ENCODE peak calls at places on chromosome 9, in four cellular contexts. One of them, this sample, is unnamed. For H3K4me1, the result is how much of the 10 kb centered on the place peaks cover.

GRCh38 chr9:119114681-119115080 is 254.6 kb downstream of the BRINP1 start:
- DNase-seq in fibroblast of lung: no peak
- DNase-seq in suprapubic skin: no peak
- DNase-seq in pancreas: no peak
- DNase-seq in this sample: no peak

GRCh38 chr9:98607787-98608186 is 100.9 kb downstream of the GABBR2 start:
- DNase-seq in fibroblast of lung: peak
- DNase-seq in suprapubic skin: no peak
- DNase-seq in pancreas: no peak
- DNase-seq in this sample: no peak

GRCh38 chr9:108951578-108951977 is 17.4 kb downstream of the ABITRAM start:
- DNase-seq in fibroblast of lung: no peak
- DNase-seq in suprapubic skin: no peak
- DNase-seq in pancreas: no peak
- DNase-seq in this sample: no peak

GRCh38 chr9:100567856-100568255 is 10.0 kb upstream of the CAVIN4 start:
- DNase-seq in fibroblast of lung: no peak
- DNase-seq in suprapubic skin: no peak
- DNase-seq in pancreas: no peak
- DNase-seq in this sample: no peak

GRCh38 chr9:1939926-1940368 is 75.2 kb upstream of the SMARCA2 start:
- DNase-seq in fibroblast of lung: no peak
- DNase-seq in suprapubic skin: no peak
- DNase-seq in pancreas: peak
- DNase-seq in this sample: no peak

GRCh38 chr9:105264380-105264779 is 19.9 kb downstream of the SLC44A1 start:
- DNase-seq in fibroblast of lung: peak
- DNase-seq in suprapubic skin: no peak
- DNase-seq in pancreas: no peak
- DNase-seq in this sample: no peak

GRCh38 chr9:130857864-130858730 is 23.0 kb downstream of the ABL1 start:
- DNase-seq in fibroblast of lung: peak
- DNase-seq in suprapubic skin: peak
- DNase-seq in pancreas: no peak
- DNase-seq in this sample: no peak

GRCh38 chr9:21559402-21560280 is 77.5 kb upstream of the IFNE start:
- DNase-seq in fibroblast of lung: peak
- DNase-seq in suprapubic skin: peak
- DNase-seq in pancreas: peak
- DNase-seq in this sample: no peak

GRCh38 chr9:113219972-113220371 is 1.1 kb downstream of the FKBP15 start:
- DNase-seq in fibroblast of lung: peak
- DNase-seq in suprapubic skin: no peak
- DNase-seq in pancreas: no peak
- DNase-seq in this sample: no peak

GRCh38 chr9:108953983-108954574 is 19.9 kb downstream of the ABITRAM start:
- DNase-seq in fibroblast of lung: peak
- DNase-seq in suprapubic skin: no peak
- DNase-seq in pancreas: no peak
- DNase-seq in this sample: no peak

GRCh38 chr9:102514541-102514940 is 480.6 kb upstream of the CYLC2 start:
- DNase-seq in fibroblast of lung: no peak
- DNase-seq in suprapubic skin: no peak
- DNase-seq in pancreas: no peak
- DNase-seq in this sample: no peak

GRCh38 chr9:86445636-86446035 is 91.4 kb upstream of the TUT7 start:
- DNase-seq in fibroblast of lung: peak
- DNase-seq in suprapubic skin: no peak
- DNase-seq in pancreas: no peak
- DNase-seq in this sample: no peak

GRCh38 chr9:87602933-87603643 is 105.4 kb downstream of the DAPK1 start:
- DNase-seq in fibroblast of lung: no peak
- DNase-seq in suprapubic skin: no peak
- DNase-seq in pancreas: no peak
- DNase-seq in this sample: no peak
- H3K4me1 ChIP-seq in fibroblast of lung: under half
- H3K4me1 ChIP-seq in suprapubic skin: under half
- H3K4me1 ChIP-seq in pancreas: under half
- H3K4me1 ChIP-seq in this sample: under half

GRCh38 chr9:135075234-135076142 is 12.0 kb upstream of the OLFM1 start:
- DNase-seq in fibroblast of lung: peak
- DNase-seq in suprapubic skin: no peak
- DNase-seq in pancreas: peak
- DNase-seq in this sample: no peak
- H3K4me3 ChIP-seq in fibroblast of lung: no peak
- H3K4me3 ChIP-seq in suprapubic skin: peak
- H3K4me3 ChIP-seq in pancreas: peak
- H3K4me3 ChIP-seq in this sample: peak

GRCh38 chr9:137674307-137675305 is 55.8 kb downstream of the EHMT1 start:
- DNase-seq in fibroblast of lung: no peak
- DNase-seq in suprapubic skin: no peak
- DNase-seq in pancreas: no peak
- DNase-seq in this sample: no peak
- H3K4me1 ChIP-seq in fibroblast of lung: under half
- H3K4me1 ChIP-seq in suprapubic skin: under half
- H3K4me1 ChIP-seq in pancreas: under half
- H3K4me1 ChIP-seq in this sample: under half

GRCh38 chr9:83698976-83699585 is 8.7 kb downstream of the UBQLN1 start:
- DNase-seq in fibroblast of lung: no peak
- DNase-seq in suprapubic skin: no peak
- DNase-seq in pancreas: no peak
- DNase-seq in this sample: no peak

GRCh38 chr9:83699615-83700014 is 8.1 kb downstream of the UBQLN1 start:
- DNase-seq in fibroblast of lung: no peak
- DNase-seq in suprapubic skin: no peak
- DNase-seq in pancreas: no peak
- DNase-seq in this sample: no peak

GRCh38 chr9:83701769-83702168 is 6.0 kb downstream of the UBQLN1 start:
- DNase-seq in fibroblast of lung: peak
- DNase-seq in suprapubic skin: no peak
- DNase-seq in pancreas: no peak
- DNase-seq in this sample: no peak

GRCh38 chr9:83706703-83707517 is 848 bp downstream of the UBQLN1 start:
- DNase-seq in fibroblast of lung: peak
- DNase-seq in suprapubic skin: peak
- DNase-seq in pancreas: peak
- DNase-seq in this sample: no peak

GRCh38 chr9:83701286-83701685 is 6.5 kb downstream of the UBQLN1 start:
- DNase-seq in fibroblast of lung: no peak
- DNase-seq in suprapubic skin: no peak
- DNase-seq in pancreas: no peak
- DNase-seq in this sample: no peak
- H3K4me3 ChIP-seq in fibroblast of lung: no peak
- H3K4me3 ChIP-seq in suprapubic skin: no peak
- H3K4me3 ChIP-seq in pancreas: no peak
- H3K4me3 ChIP-seq in this sample: no peak

DNA sequence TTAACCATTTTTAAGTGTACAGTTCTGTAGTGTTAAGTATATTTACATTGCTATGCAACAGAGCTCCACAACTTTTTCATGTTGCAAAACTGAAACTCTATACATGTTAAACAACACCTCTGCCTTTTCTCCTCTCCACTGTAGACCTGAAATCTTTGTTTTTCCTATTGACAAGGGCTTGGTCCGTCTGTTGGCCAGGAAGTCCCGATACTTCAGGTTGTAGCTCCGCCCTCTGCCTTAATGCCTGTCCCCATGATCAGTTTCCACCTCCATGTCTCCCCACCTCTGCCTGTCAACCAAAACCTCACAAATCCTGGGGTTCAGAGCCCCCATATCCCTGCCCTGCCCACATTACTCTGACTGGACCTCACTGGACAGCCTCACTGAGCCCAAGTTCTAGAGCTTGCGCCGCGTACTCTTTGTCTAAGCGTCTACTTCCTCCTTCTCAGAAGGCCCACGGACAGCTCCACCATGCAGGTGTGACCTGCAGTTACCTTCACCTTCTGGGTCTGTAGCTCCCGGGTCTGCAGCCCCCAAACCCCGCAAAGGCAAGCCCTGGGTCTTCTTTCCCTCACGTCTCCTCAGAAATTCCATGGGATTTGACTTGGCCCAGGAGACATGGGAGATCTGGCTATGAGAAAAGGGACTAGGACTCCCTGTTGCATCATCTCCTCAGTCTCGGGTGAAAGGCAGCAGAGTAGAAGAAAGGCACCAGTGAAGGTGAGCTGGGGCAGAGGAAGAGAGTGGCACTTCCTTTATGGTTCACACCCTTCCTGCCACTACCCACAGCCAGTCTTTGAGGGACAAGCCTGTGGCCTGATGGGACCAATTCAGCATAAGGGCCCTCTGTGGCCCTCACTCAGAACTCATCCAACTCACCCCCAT is 8.0 kb downstream of the GLIPR2 start:
- DNase-seq in fibroblast of lung: no peak
- DNase-seq in suprapubic skin: no peak
- DNase-seq in pancreas: no peak
- DNase-seq in this sample: no peak
- H3K4me1 ChIP-seq in fibroblast of lung: under half
- H3K4me1 ChIP-seq in suprapubic skin: half or more
- H3K4me1 ChIP-seq in pancreas: under half
- H3K4me1 ChIP-seq in this sample: half or more

DNA sequence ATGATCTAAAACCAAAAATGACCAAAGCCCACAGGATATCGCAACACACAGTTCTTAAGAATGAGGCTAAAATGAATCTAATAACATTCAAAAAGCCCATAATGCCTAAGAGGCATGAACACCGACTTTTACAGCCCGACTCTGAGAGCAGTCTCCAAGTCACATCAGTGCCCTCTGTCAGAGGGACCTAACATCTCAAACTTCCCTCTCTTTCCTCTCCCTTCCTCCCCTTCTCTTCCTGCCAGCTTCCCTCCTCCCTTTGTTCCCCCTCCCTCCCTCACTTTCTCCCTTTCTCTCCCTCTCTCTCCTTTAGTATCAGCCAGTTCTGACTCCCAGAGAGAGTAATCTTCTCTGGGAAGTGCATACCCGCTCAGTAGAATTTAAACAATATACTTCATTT is 154.4 kb downstream of the GLIS3 start:
- DNase-seq in fibroblast of lung: no peak
- DNase-seq in suprapubic skin: no peak
- DNase-seq in pancreas: no peak
- DNase-seq in this sample: peak
- H3K4me3 ChIP-seq in fibroblast of lung: no peak
- H3K4me3 ChIP-seq in suprapubic skin: no peak
- H3K4me3 ChIP-seq in pancreas: no peak
- H3K4me3 ChIP-seq in this sample: no peak

DNA sequence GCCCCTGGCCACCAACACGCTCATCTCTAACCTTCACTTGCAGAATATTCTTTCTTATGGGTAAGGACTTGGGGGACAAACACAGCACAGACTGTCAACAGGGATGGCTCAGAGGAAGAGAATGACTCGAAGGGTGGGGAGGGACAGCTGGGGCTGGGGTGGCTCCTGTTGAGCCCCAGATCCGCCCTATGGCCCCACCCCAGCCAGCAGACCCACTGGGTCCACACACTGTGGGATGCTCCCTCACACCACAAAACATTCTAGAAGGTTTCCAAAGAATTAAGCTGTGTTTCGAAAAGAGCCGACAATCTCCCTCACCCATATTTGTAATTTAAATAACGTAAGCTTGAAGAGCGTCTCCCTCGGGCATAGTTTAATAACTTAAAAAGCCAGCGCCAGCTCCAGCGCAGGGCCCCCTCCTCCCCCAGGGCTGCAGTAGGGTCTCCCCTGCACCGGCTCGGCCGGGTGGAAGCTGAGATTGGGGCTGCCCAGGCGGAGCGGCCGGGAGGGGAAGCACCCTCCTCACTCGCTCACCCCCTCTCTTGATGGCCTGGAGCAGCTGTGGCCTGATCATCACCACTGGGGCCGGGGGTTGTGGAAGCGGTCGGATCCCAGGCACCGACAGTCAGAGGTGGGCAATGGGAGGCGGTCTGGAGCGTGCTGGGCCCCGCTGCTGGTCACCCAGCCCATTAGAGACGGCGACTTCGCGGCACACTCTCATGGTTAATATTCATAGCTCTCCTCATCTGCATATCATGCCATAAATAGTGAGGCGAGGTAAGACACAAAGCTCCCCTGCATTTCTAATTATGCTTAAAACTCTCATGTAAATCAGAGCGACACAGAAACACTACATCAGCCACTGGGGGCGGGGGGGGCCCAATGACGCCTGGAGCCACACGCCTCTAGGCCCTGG is 37.6 kb downstream of the NACC2 start:
- DNase-seq in fibroblast of lung: no peak
- DNase-seq in suprapubic skin: no peak
- DNase-seq in pancreas: no peak
- DNase-seq in this sample: peak
- H3K4me1 ChIP-seq in fibroblast of lung: under half
- H3K4me1 ChIP-seq in suprapubic skin: under half
- H3K4me1 ChIP-seq in pancreas: under half
- H3K4me1 ChIP-seq in this sample: half or more

DNA sequence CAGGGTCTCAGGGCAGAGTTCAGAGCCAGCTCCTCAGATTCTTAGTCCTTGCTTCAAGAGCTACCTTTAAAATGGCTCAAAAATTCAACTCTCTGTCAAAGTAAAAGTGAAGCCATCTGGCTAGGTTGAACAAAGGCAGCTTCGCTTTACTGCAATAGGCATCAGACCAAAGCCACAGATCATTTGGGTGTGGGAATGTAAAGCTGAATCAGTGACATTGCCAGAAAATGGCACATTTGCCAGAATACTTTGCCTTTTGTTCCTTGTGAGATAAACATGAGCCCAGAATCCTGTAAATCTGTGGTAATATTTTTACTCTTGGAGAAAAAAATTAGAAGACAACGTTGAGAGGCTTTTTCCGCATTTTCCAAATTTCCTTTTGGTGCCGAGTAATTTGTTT is 210.5 kb downstream of the PALM2AKAP2 start:
- DNase-seq in fibroblast of lung: peak
- DNase-seq in suprapubic skin: no peak
- DNase-seq in pancreas: no peak
- DNase-seq in this sample: no peak
- H3K4me3 ChIP-seq in fibroblast of lung: no peak
- H3K4me3 ChIP-seq in suprapubic skin: no peak
- H3K4me3 ChIP-seq in pancreas: no peak
- H3K4me3 ChIP-seq in this sample: no peak

This sample was measured in esophagus muscularis mucosa.